ENCODE peak calls at places on chromosomes 12 and 14, in four cellular contexts. One of them, this sample, is unnamed.

GRCh38 chr12:52006726-52007157 is at the start of gene TAMALIN:
- DNase-seq in pulmonary artery endothelial cell: no peak
- DNase-seq in activated T-cell treated with anti-CD3 and anti-CD28 coated beads for 4 hours: peak
- DNase-seq in A549: no peak
- DNase-seq in this sample: peak

GRCh38 chr14:25006961-25007795 is 42.8 kb downstream of the STXBP6 start:
- DNase-seq in pulmonary artery endothelial cell: no peak
- DNase-seq in A549: peak
- DNase-seq in activated T-cell treated with anti-CD3 and anti-CD28 coated beads for 4 hours: no peak
- DNase-seq in this sample: no peak

GRCh38 chr12:3218150-3218845 is 141.1 kb downstream of the TSPAN9 start:
- DNase-seq in A549: no peak
- DNase-seq in activated T-cell treated with anti-CD3 and anti-CD28 coated beads for 4 hours: no peak
- DNase-seq in pulmonary artery endothelial cell: peak
- DNase-seq in this sample: no peak

GRCh38 chr12:113392988-113393579 is 10.6 kb downstream of the SDS start:
- DNase-seq in pulmonary artery endothelial cell: no peak
- DNase-seq in A549: peak
- DNase-seq in activated T-cell treated with anti-CD3 and anti-CD28 coated beads for 4 hours: no peak
- DNase-seq in this sample: no peak

GRCh38 chr12:68932123-68932700 is 759 bp downstream of the CPM start:
- DNase-seq in pulmonary artery endothelial cell: no peak
- DNase-seq in activated T-cell treated with anti-CD3 and anti-CD28 coated beads for 4 hours: no peak
- DNase-seq in A549: no peak
- DNase-seq in this sample: no peak

GRCh38 chr12:103571286-103571685 is 15.8 kb upstream of the STAB2 start:
- DNase-seq in A549: no peak
- DNase-seq in activated T-cell treated with anti-CD3 and anti-CD28 coated beads for 4 hours: no peak
- DNase-seq in pulmonary artery endothelial cell: no peak
- DNase-seq in this sample: no peak

GRCh38 chr12:128557231-128557630 is 266.5 kb downstream of the SLC15A4 start:
- DNase-seq in A549: no peak
- DNase-seq in activated T-cell treated with anti-CD3 and anti-CD28 coated beads for 4 hours: no peak
- DNase-seq in pulmonary artery endothelial cell: no peak
- DNase-seq in this sample: no peak

GRCh38 chr14:97707603-97708002 is 910.4 kb downstream of the VRK1 start:
- DNase-seq in activated T-cell treated with anti-CD3 and anti-CD28 coated beads for 4 hours: no peak
- DNase-seq in A549: no peak
- DNase-seq in pulmonary artery endothelial cell: no peak
- DNase-seq in this sample: no peak

GRCh38 chr14:73125746-73126145 is 10.6 kb upstream of the PSEN1 start:
- DNase-seq in pulmonary artery endothelial cell: no peak
- DNase-seq in A549: no peak
- DNase-seq in activated T-cell treated with anti-CD3 and anti-CD28 coated beads for 4 hours: no peak
- DNase-seq in this sample: no peak

GRCh38 chr14:73878436-73878835 is 8.2 kb upstream of the ZNF410 start:
- DNase-seq in pulmonary artery endothelial cell: no peak
- DNase-seq in activated T-cell treated with anti-CD3 and anti-CD28 coated beads for 4 hours: no peak
- DNase-seq in A549: no peak
- DNase-seq in this sample: no peak

GRCh38 chr14:39107624-39108023 is 4.6 kb upstream of the SEC23A start:
- DNase-seq in A549: peak
- DNase-seq in pulmonary artery endothelial cell: no peak
- DNase-seq in activated T-cell treated with anti-CD3 and anti-CD28 coated beads for 4 hours: no peak
- DNase-seq in this sample: no peak

GRCh38 chr12:12693111-12693671 is 2.8 kb downstream of the GPR19 start:
- DNase-seq in A549: no peak
- DNase-seq in activated T-cell treated with anti-CD3 and anti-CD28 coated beads for 4 hours: no peak
- DNase-seq in pulmonary artery endothelial cell: no peak
- DNase-seq in this sample: no peak

GRCh38 chr14:95260537-95261440 is 58.9 kb downstream of the CLMN start:
- DNase-seq in activated T-cell treated with anti-CD3 and anti-CD28 coated beads for 4 hours: no peak
- DNase-seq in A549: no peak
- DNase-seq in pulmonary artery endothelial cell: peak
- DNase-seq in this sample: no peak

GRCh38 chr12:64950899-64951298 is 126.5 kb downstream of the TBC1D30 start:
- DNase-seq in pulmonary artery endothelial cell: no peak
- DNase-seq in activated T-cell treated with anti-CD3 and anti-CD28 coated beads for 4 hours: no peak
- DNase-seq in A549: no peak
- DNase-seq in this sample: no peak

GRCh38 chr14:64950889-64951288 is 8.3 kb upstream of the GPX2 start:
- DNase-seq in A549: no peak
- DNase-seq in pulmonary artery endothelial cell: no peak
- DNase-seq in activated T-cell treated with anti-CD3 and anti-CD28 coated beads for 4 hours: no peak
- DNase-seq in this sample: no peak

GRCh38 chr14:60652674-60653387 is 3.6 kb upstream of the SIX1 start:
- DNase-seq in activated T-cell treated with anti-CD3 and anti-CD28 coated beads for 4 hours: no peak
- DNase-seq in A549: no peak
- DNase-seq in pulmonary artery endothelial cell: no peak
- DNase-seq in this sample: no peak

GRCh38 chr14:100536721-100537700 is 50.2 kb downstream of the BEGAIN start:
- DNase-seq in pulmonary artery endothelial cell: no peak
- DNase-seq in A549: no peak
- DNase-seq in activated T-cell treated with anti-CD3 and anti-CD28 coated beads for 4 hours: no peak
- DNase-seq in this sample: no peak

GRCh38 chr12:1907652-1908611 is 10.5 kb downstream of the CACNA2D4 start:
- DNase-seq in activated T-cell treated with anti-CD3 and anti-CD28 coated beads for 4 hours: peak
- DNase-seq in A549: peak
- DNase-seq in pulmonary artery endothelial cell: no peak
- DNase-seq in this sample: peak

GRCh38 chr12:64796205-64796845 is 28.1 kb upstream of the TBC1D30 start:
- DNase-seq in activated T-cell treated with anti-CD3 and anti-CD28 coated beads for 4 hours: peak
- DNase-seq in A549: peak
- DNase-seq in pulmonary artery endothelial cell: peak
- DNase-seq in this sample: peak

GRCh38 chr14:68386446-68386845 is 406.4 kb downstream of the ZFP36L1 start:
- DNase-seq in A549: no peak
- DNase-seq in activated T-cell treated with anti-CD3 and anti-CD28 coated beads for 4 hours: no peak
- DNase-seq in pulmonary artery endothelial cell: no peak
- DNase-seq in this sample: no peak

GRCh38 chr12:57751432-57751787 is 700 bp downstream of the CDK4 start:
- DNase-seq in activated T-cell treated with anti-CD3 and anti-CD28 coated beads for 4 hours: no peak
- DNase-seq in A549: no peak
- DNase-seq in pulmonary artery endothelial cell: no peak
- DNase-seq in this sample: no peak

GRCh38 chr14:98120831-98121464 is 1151.0 kb downstream of the BCL11B start:
- DNase-seq in activated T-cell treated with anti-CD3 and anti-CD28 coated beads for 4 hours: no peak
- DNase-seq in pulmonary artery endothelial cell: no peak
- DNase-seq in A549: no peak
- DNase-seq in this sample: peak

GRCh38 chr12:3922033-3922432 is 48.8 kb upstream of the PARP11 start:
- DNase-seq in A549: no peak
- DNase-seq in pulmonary artery endothelial cell: no peak
- DNase-seq in activated T-cell treated with anti-CD3 and anti-CD28 coated beads for 4 hours: no peak
- DNase-seq in this sample: no peak

GRCh38 chr12:106736051-106736957 is 38.2 kb upstream of the RIC8B start:
- DNase-seq in A549: peak
- DNase-seq in pulmonary artery endothelial cell: no peak
- DNase-seq in activated T-cell treated with anti-CD3 and anti-CD28 coated beads for 4 hours: no peak
- DNase-seq in this sample: no peak

GRCh38 chr12:14260011-14260993 is 105.2 kb upstream of the ATF7IP start:
- DNase-seq in activated T-cell treated with anti-CD3 and anti-CD28 coated beads for 4 hours: no peak
- DNase-seq in A549: peak
- DNase-seq in pulmonary artery endothelial cell: peak
- DNase-seq in this sample: no peak

GRCh38 chr12:83016226-83016835 is 329.6 kb downstream of the TMTC2 start:
- DNase-seq in pulmonary artery endothelial cell: peak
- DNase-seq in A549: peak
- DNase-seq in activated T-cell treated with anti-CD3 and anti-CD28 coated beads for 4 hours: no peak
- DNase-seq in this sample: no peak

GRCh38 chr14:30921305-30921704 is 46.9 kb downstream of the COCH start:
- DNase-seq in activated T-cell treated with anti-CD3 and anti-CD28 coated beads for 4 hours: no peak
- DNase-seq in pulmonary artery endothelial cell: peak
- DNase-seq in A549: no peak
- DNase-seq in this sample: no peak

GRCh38 chr14:36683083-36683724 is 21.5 kb downstream of the PAX9 start:
- DNase-seq in A549: no peak
- DNase-seq in pulmonary artery endothelial cell: no peak
- DNase-seq in activated T-cell treated with anti-CD3 and anti-CD28 coated beads for 4 hours: no peak
- DNase-seq in this sample: no peak

This sample was measured in stimulated activated CD4-positive, alpha-beta T cell treated with anti-CD3 and anti-CD28 coated beads, Interleukin-4, amount 100 ng/mL, for 4 hours.